ENCODE peak calls at places on chromosomes 13 and 19, in eight cellular contexts. H is A549, Z is heart left ventricle, R is esophagus squamous epithelium, A is HepG2, C is IMR-90, E is body of pancreas, U is ovary. D is an unnamed sample.

GRCh38 chr13:80340643-80341097 is 256 bp downstream of the SPRY2 start:
- DNase-seq in C (peak; percentile 70), E (no peak), U (no peak), H (no peak), A (peak; percentile 18), Z (no peak), R (peak; percentile 14), D (no peak)

GRCh38 chr19:50668416-50669318 is 19.4 kb downstream of the C19orf81 start:
- DNase-seq in H (no peak), Z (no peak), R (no peak), E (no peak), A (no peak), U (no peak), C (no peak), D (no peak)

GRCh38 chr13:76751278-76751677 is 134.9 kb downstream of the KCTD12 start:
- DNase-seq in U (no peak), Z (no peak), A (no peak), H (no peak), C (no peak), R (no peak), E (no peak), D (no peak)

GRCh38 chr13:48165063-48165462 is 67.9 kb upstream of the ITM2B start:
- DNase-seq in E (no peak), H (no peak), U (no peak), R (no peak), A (no peak), C (no peak), Z (no peak), D (no peak)

GRCh38 chr19:4597975-4598671 is 38.6 kb upstream of the SEMA6B start:
- DNase-seq in H (peak; percentile 78), U (no peak), R (no peak), C (no peak), A (no peak), E (peak; percentile 37), Z (no peak), D (peak; percentile 59)

GRCh38 chr13:95216182-95216581 is 85.1 kb downstream of the ABCC4 start:
- DNase-seq in H (no peak), Z (no peak), U (no peak), R (no peak), C (no peak), A (no peak), E (no peak), D (no peak)

GRCh38 chr19:18450934-18451836 is 13.3 kb upstream of the ISYNA1 start:
- DNase-seq in C (peak; percentile 64), Z (peak; percentile 90), R (no peak), E (peak; percentile 88), A (peak; percentile 63), U (peak; percentile 92), H (no peak), D (peak; percentile 92)

GRCh38 chr19:2059422-2060201 is 8.6 kb upstream of the MKNK2 start:
- DNase-seq in R (no peak), C (peak; percentile 61), H (peak; percentile 60), E (peak; percentile 87), U (peak; percentile 57), Z (peak; percentile 74), A (peak; percentile 89), D (peak; percentile 93)

GRCh38 chr13:105278797-105279425 is 1256.6 kb downstream of the EFNB2 start:
- DNase-seq in A (no peak), Z (no peak), H (no peak), C (no peak), R (no peak), E (no peak), U (no peak), D (no peak)

GRCh38 chr13:113950451-113951245 is 23.2 kb downstream of the C13orf46 start:
- DNase-seq in E (no peak), H (no peak), Z (peak; percentile 28), U (no peak), C (no peak), A (no peak), R (no peak), D (no peak)

GRCh38 chr19:49932041-49932451 is 2.7 kb upstream of the NUP62 start:
- DNase-seq in A (no peak), H (no peak), Z (no peak), C (no peak), R (no peak), E (no peak), U (no peak), D (no peak)

GRCh38 chr13:36453518-36453917 is 21.2 kb downstream of the CCNA1 start:
- DNase-seq in A (no peak), Z (no peak), R (no peak), U (no peak), C (peak; percentile 2), H (no peak), E (no peak), D (no peak)

GRCh38 chr13:34863360-34864135 is 78.5 kb upstream of the NBEA start:
- DNase-seq in E (no peak), A (peak; percentile 3), H (peak; percentile 48), Z (no peak), U (no peak), R (no peak), C (peak; percentile 75), D (peak; percentile 48)

GRCh38 chr13:44159633-44160279 is 213.9 kb upstream of the SERP2 start:
- DNase-seq in C (no peak), H (peak; percentile 78), A (no peak), Z (no peak), R (no peak), E (no peak), U (no peak), D (no peak)

GRCh38 chr19:18401580-18402112 is 4.2 kb upstream of the LRRC25 start:
- DNase-seq in Z (peak; percentile 84), U (no peak), H (no peak), C (peak; percentile 69), E (peak; percentile 83), A (peak; percentile 76), R (no peak), D (no peak)

GRCh38 chr19:52226652-52227051 is 36.8 kb downstream of the PPP2R1A start:
- DNase-seq in R (no peak), H (no peak), Z (no peak), C (no peak), A (no peak), E (no peak), U (no peak), D (no peak)

GRCh38 chr19:40806385-40807146 is 7.6 kb downstream of the EGLN2 start:
- DNase-seq in C (peak; percentile 95), R (peak; percentile 38), Z (peak; percentile 84), E (peak; percentile 81), U (peak; percentile 86), H (peak; percentile 100), A (peak; percentile 66), D (peak; percentile 70)

GRCh38 chr19:40348961-40349507 is 539 bp downstream of the PLD3 start:
- DNase-seq in R (no peak), C (peak; percentile 52), H (peak; percentile 89), Z (no peak), E (peak; percentile 16), A (peak; percentile 8), U (no peak), D (no peak)

GRCh38 chr19:48752511-48753365 is at the start of gene FUT1:
- DNase-seq in U (no peak), H (no peak), C (no peak), Z (peak; percentile 79), E (peak; percentile 96), R (no peak), A (no peak), D (peak; percentile 30)

GRCh38 chr19:48750351-48750750 is 2.1 kb downstream of the FUT1 start:
- DNase-seq in H (no peak), A (no peak), R (no peak), Z (no peak), E (peak; percentile 40), U (no peak), C (no peak), D (no peak)

GRCh38 chr19:48749571-48750198 is 2.8 kb downstream of the FUT1 start:
- DNase-seq in Z (no peak), A (no peak), C (no peak), U (no peak), H (no peak), R (no peak), E (no peak), D (no peak)

GRCh38 chr19:48751835-48752510 is 468 bp downstream of the FUT1 start:
- DNase-seq in A (no peak), C (no peak), R (no peak), U (no peak), H (no peak), Z (no peak), E (no peak), D (no peak)

GRCh38 chr19:48750771-48751504 is 1.5 kb downstream of the FUT1 start:
- DNase-seq in C (no peak), Z (no peak), H (no peak), R (no peak), U (no peak), E (peak; percentile 50), A (no peak), D (no peak)
- TF ChIP-seq POLR2A in C (no peak), Z (no peak), H (no peak), R (no peak), U (no peak), E (no peak), A (no peak), D (no peak)

DNA sequence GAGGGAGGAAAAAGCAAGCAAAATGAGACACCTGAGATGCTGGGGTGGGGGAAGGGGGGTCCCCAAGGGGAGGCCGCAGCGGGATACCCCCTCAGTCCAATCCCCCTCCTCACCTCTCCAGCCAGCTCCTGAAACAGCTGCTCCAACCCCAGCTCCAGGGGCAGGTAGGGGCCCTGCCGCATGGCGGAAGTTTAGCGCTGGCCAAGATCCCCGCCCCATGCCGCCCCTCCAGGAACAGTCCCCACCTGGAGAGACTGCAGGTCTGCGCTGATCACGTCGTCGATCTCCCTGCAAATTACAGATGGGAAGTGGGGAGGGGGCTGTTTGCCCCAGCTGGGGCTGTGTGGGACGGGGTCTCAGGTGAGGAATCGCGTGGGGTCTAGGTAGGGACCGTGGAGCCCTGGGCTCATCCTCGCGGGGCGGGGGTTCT is 9.0 kb downstream of the CAPN12 start:
- DNase-seq in U (peak; percentile 37), A (no peak), H (peak; percentile 69), E (peak; percentile 57), C (no peak), Z (no peak), R (no peak), D (no peak)
- H3K27ac ChIP-seq in U (peak overlapping the region; percentile 8), A (peak overlapping the region; percentile 33), H (peak overlapping the region; percentile 71), E (peak overlapping the region; percentile 90), C (no peak overlapping the region), Z (peak overlapping the region; percentile 48), R (peak overlapping the region; percentile 77), D (peak overlapping the region; percentile 71)

GRCh38 chr13:50974268-50974667 is 64.7 kb downstream of the RNASEH2B start:
- DNase-seq in Z (no peak), C (no peak), H (no peak), U (no peak), A (no peak), E (no peak), R (no peak), D (no peak)

DNA sequence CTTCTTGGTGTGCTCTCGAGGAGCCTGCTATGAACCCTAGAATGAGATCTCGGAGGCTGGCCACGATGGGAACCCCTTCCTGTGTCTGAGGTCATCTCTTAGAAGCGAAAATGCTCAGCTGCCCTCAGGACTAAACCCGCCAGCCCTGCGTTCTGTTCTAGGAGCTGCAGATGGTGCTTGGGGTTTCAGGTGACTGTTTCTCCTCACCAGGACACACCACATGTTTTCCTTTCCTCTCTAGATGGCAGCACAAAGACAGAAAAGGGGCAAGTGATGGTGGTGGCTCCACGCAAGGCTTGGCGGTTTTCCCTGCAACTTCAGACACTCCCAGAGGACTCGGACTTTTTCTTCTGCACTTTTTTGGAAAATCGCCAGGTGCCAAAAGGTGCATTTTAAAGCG is 60.1 kb downstream of the RNASEH2B start:
- DNase-seq in R (no peak), A (peak; percentile 11), H (no peak), U (no peak), C (no peak), Z (no peak), E (no peak), D (peak; percentile 52)
- TF ChIP-seq CTCF in R (no peak), A (peak; percentile 50), H (no peak), U (no peak), C (no peak), Z (no peak), E (no peak), D (no peak)

GRCh38 chr13:18943721-18944391 is 237.8 kb downstream of the TUBA3C start:
- DNase-seq in H (no peak), C (no peak), A (no peak), Z (no peak), U (no peak), E (no peak), R (no peak), D (no peak)
- TF ChIP-seq POLR2A in H (no peak), C (no peak), A (no peak), Z (no peak), U (no peak), E (no peak), R (no peak), D (no peak)

D was measured in Peyer's patch.